ENCODE peak calls at places on chromosomes 2 and 18, in eight cellular contexts. E is neural progenitor cell, S is right lobe of liver, R is ovary, W is K562, K is OCI-LY7, M is bronchial epithelial cell, I is A549. Z is an unnamed sample.

GRCh38 chr2:127182626-127183458 is 37.3 kb downstream of the CYP27C1 start:
- DNase-seq in E (peak), S (no peak), R (no peak), W (no peak), I (no peak), M (no peak), K (no peak), Z (no peak)

GRCh38 chr2:161371869-161372268 is 44.2 kb upstream of the TBR1 start:
- DNase-seq in K (no peak), E (no peak), S (no peak), W (no peak), I (no peak), R (no peak), M (no peak), Z (no peak)

GRCh38 chr2:191566347-191566746 is 111.6 kb upstream of the NABP1 start:
- DNase-seq in R (no peak), K (peak), I (peak), S (peak), E (peak), W (peak), M (peak), Z (peak)

GRCh38 chr2:172442072-172442895 is 14.9 kb downstream of the ITGA6 start:
- DNase-seq in I (peak), W (no peak), R (no peak), E (peak), K (no peak), M (peak), S (no peak), Z (peak)

GRCh38 chr2:234960091-234961088 is 8.6 kb downstream of the SH3BP4 start:
- DNase-seq in R (no peak), I (no peak), K (no peak), M (no peak), E (peak), W (no peak), S (no peak), Z (peak)

GRCh38 chr18:58135806-58136331 is 91.8 kb downstream of the NEDD4L start:
- DNase-seq in M (peak), R (peak), S (no peak), I (peak), K (peak), E (peak), W (peak), Z (peak)

GRCh38 chr2:95329891-95330822 is 33.0 kb downstream of the KCNIP3 start:
- DNase-seq in M (no peak), W (no peak), R (no peak), S (no peak), K (no peak), E (no peak), I (no peak), Z (no peak)

GRCh38 chr2:19901201-19901457 is 654 bp downstream of the TTC32 start:
- DNase-seq in W (no peak), R (no peak), K (no peak), S (no peak), M (no peak), I (no peak), E (no peak), Z (no peak)

GRCh38 chr18:29147944-29148343 is 971.0 kb upstream of the CDH2 start:
- DNase-seq in I (peak), K (no peak), E (peak), R (no peak), M (peak), S (no peak), W (no peak), Z (peak)

GRCh38 chr2:179561702-179562101 is 297.1 kb upstream of the SESTD1 start:
- DNase-seq in I (no peak), S (no peak), E (no peak), R (no peak), K (no peak), M (no peak), W (no peak), Z (no peak)

GRCh38 chr18:3816601-3817363 is 366.8 kb downstream of the TGIF1 start:
- DNase-seq in R (no peak), S (no peak), K (no peak), M (peak), I (peak), W (no peak), E (no peak), Z (peak)

GRCh38 chr2:200121931-200122330 is 166.5 kb downstream of the MAIP1 start:
- DNase-seq in I (no peak), S (no peak), E (no peak), R (no peak), M (peak), K (no peak), W (no peak), Z (peak)

GRCh38 chr18:51275712-51276473 is 78.4 kb upstream of the MEX3C start:
- DNase-seq in R (peak), W (no peak), E (no peak), I (no peak), M (no peak), S (no peak), K (no peak), Z (peak)

GRCh38 chr2:102141915-102142828 is at the start of gene IL1R1:
- DNase-seq in I (peak), R (peak), W (peak), S (peak), M (peak), K (no peak), E (peak), Z (peak)

GRCh38 chr2:170123593-170123992 is 54.4 kb upstream of the MYO3B start:
- DNase-seq in E (no peak), I (peak), M (peak), W (no peak), K (no peak), R (no peak), S (no peak), Z (no peak)

GRCh38 chr2:64943387-64944150 is 45.6 kb upstream of the SLC1A4 start:
- DNase-seq in M (peak), W (no peak), E (no peak), S (peak), K (no peak), R (peak), I (peak), Z (peak)

GRCh38 chr2:232228332-232228731 is 150.2 kb upstream of the ALPP start:
- DNase-seq in E (no peak), I (no peak), W (no peak), M (peak), R (no peak), S (no peak), K (no peak), Z (no peak)

GRCh38 chr2:192029089-192029488 is 165.6 kb downstream of the TMEFF2 start:
- DNase-seq in R (no peak), S (no peak), W (peak), K (peak), E (peak), I (peak), M (peak), Z (peak)

GRCh38 chr2:181457121-181457740 is at the start of gene ITGA4:
- DNase-seq in R (peak), W (no peak), E (peak), K (peak), S (peak), I (peak), M (peak), Z (peak)

GRCh38 chr2:100750143-100750542 is 69.8 kb upstream of the NPAS2 start:
- DNase-seq in E (no peak), M (no peak), K (no peak), W (no peak), I (no peak), R (no peak), S (no peak), Z (no peak)

GRCh38 chr2:84741182-84741822 is 139.6 kb downstream of the TRABD2A start:
- DNase-seq in I (peak), E (peak), W (peak), M (peak), K (peak), S (no peak), R (no peak), Z (peak)

GRCh38 chr2:20353597-20353996 is 3.0 kb upstream of the PUM2 start:
- DNase-seq in K (no peak), M (peak), I (no peak), E (no peak), R (no peak), S (no peak), W (no peak), Z (no peak)

GRCh38 chr2:188079176-188079575 is 212.5 kb upstream of the GULP1 start:
- DNase-seq in R (no peak), M (no peak), E (no peak), I (no peak), K (no peak), S (no peak), W (no peak), Z (peak)

GRCh38 chr2:67782443-67782842 is 280.4 kb downstream of the C1D start:
- DNase-seq in K (no peak), W (no peak), S (no peak), R (no peak), M (no peak), I (no peak), E (no peak), Z (peak)

GRCh38 chr2:122100371-122101150 is 345.1 kb downstream of the TSN start:
- DNase-seq in S (no peak), E (no peak), R (no peak), I (no peak), M (no peak), K (no peak), W (no peak), Z (peak)

GRCh38 chr2:121529439-121530209 is 1.1 kb upstream of the RNU4ATAC start:
- DNase-seq in I (no peak), S (peak), E (peak), K (no peak), W (peak), M (no peak), R (no peak), Z (peak)

GRCh38 chr2:59874971-59875755 is 678.3 kb downstream of the BCL11A start:
- DNase-seq in I (no peak), M (no peak), E (peak), S (no peak), R (no peak), W (no peak), K (no peak), Z (no peak)

GRCh38 chr2:33873206-33873605 is 274.1 kb upstream of the FAM98A start:
- DNase-seq in M (no peak), R (no peak), E (no peak), S (no peak), K (no peak), W (no peak), I (no peak), Z (no peak)

GRCh38 chr18:13382990-13383821 is 164.6 kb downstream of the LDLRAD4 start:
- DNase-seq in S (no peak), R (no peak), K (no peak), W (no peak), I (no peak), M (no peak), E (no peak), Z (no peak)

GRCh38 chr2:7881456-7881855 is 800.4 kb upstream of the ID2 start:
- DNase-seq in S (no peak), M (no peak), I (no peak), R (no peak), W (no peak), K (peak), E (no peak), Z (no peak)

GRCh38 chr2:7497223-7497622 is 580.0 kb downstream of the RNF144A start:
- DNase-seq in W (no peak), S (no peak), E (no peak), M (no peak), R (no peak), K (no peak), I (no peak), Z (no peak)

GRCh38 chr2:184504252-184504651 is 94.1 kb upstream of the ZNF804A start:
- DNase-seq in W (no peak), M (no peak), E (no peak), R (no peak), I (no peak), K (no peak), S (no peak), Z (no peak)

GRCh38 chr18:78526275-78526674 is 453.3 kb upstream of the SALL3 start:
- DNase-seq in E (no peak), K (no peak), I (no peak), M (no peak), S (no peak), R (no peak), W (no peak), Z (no peak)

DNA sequence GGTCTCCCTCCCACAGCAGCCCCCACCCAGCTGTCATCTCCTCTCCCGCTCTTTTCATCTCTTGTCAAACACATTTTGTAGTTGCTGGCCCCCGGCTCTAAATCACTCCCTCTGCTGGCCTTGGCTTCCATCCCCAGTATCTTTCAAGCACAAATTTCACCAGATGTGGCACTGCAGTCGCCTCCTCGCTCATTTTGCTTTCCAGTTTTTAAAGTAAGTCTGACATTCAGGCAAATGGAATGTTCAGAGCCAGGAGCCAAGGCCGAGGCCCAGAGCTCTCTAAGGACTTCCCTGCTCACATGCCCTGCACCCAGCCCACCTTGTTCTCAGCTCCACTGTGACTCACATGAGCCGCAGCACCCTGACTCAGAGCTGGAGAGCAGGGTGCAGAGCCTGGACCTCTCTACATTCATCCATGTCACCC is 158.4 kb downstream of the GALNT14 start:
- DNase-seq in I (peak), K (no peak), W (no peak), E (peak), M (peak), R (peak), S (no peak), Z (peak)
- TF ChIP-seq CTCF in I (peak), K (no peak), W (peak), E (peak), M (peak), R (no peak), S (no peak), Z (peak)

GRCh38 chr2:74525717-74526648 is at the start of gene DQX1:
- DNase-seq in I (peak), R (no peak), K (peak), E (peak), M (peak), S (no peak), W (peak), Z (peak)
- H3K4me3 ChIP-seq in I (no peak), R (no peak), K (no peak), E (no peak), M (peak), S (no peak), W (no peak), Z (no peak)

DNA sequence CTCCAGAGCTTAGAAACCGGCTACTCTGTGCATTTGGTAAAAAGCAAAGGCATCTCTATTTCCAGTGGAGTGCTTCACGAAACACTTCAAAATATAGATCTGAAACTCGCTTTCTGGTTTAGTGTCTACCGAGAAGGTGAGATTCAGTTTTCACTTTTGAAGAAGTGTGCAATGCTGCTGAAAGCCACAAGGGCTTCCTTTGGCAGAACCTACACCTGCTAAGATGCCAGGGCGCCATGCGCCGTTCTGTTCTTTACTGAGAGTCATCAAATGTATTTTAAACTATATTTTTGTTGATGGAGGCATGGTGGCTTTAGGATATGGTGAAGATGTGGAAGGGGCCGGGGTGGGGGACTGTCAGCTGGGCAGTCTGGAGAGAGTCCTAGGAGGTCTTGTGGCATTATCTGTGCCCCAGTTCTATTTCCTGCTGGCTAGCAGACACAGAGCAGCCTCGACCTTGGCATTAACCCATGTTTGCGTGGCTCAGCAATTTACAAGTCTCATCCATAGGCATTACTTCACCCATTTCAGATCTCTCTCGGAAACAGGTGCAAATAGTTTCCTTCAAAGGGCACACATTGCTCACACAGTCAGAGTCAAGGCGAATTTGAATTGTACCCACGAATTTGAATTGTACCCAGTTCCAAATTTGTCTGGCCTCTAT is 46.7 kb upstream of the KCNF1 start:
- DNase-seq in S (no peak), W (no peak), K (peak), E (no peak), I (no peak), R (no peak), M (no peak), Z (no peak)
- TF ChIP-seq CTCF in S (no peak), W (no peak), K (peak), E (peak), I (no peak), R (no peak), M (peak), Z (peak)

GRCh38 chr18:24396082-24396623 is 1.5 kb downstream of the OSBPL1A start:
- DNase-seq in I (no peak), M (no peak), K (no peak), S (no peak), E (no peak), W (no peak), R (no peak), Z (peak)

GRCh38 chr18:24398515-24398914 is 891 bp upstream of the OSBPL1A start:
- DNase-seq in I (no peak), W (no peak), R (no peak), S (no peak), K (no peak), E (peak), M (peak), Z (peak)

GRCh38 chr18:24397131-24397693 is 412 bp downstream of the OSBPL1A start:
- DNase-seq in I (peak), W (no peak), M (peak), S (peak), E (peak), R (no peak), K (peak), Z (peak)

GRCh38 chr18:24397694-24398365 is at the start of gene OSBPL1A:
- DNase-seq in I (peak), S (peak), E (peak), R (peak), W (peak), K (peak), M (peak), Z (peak)

DNA sequence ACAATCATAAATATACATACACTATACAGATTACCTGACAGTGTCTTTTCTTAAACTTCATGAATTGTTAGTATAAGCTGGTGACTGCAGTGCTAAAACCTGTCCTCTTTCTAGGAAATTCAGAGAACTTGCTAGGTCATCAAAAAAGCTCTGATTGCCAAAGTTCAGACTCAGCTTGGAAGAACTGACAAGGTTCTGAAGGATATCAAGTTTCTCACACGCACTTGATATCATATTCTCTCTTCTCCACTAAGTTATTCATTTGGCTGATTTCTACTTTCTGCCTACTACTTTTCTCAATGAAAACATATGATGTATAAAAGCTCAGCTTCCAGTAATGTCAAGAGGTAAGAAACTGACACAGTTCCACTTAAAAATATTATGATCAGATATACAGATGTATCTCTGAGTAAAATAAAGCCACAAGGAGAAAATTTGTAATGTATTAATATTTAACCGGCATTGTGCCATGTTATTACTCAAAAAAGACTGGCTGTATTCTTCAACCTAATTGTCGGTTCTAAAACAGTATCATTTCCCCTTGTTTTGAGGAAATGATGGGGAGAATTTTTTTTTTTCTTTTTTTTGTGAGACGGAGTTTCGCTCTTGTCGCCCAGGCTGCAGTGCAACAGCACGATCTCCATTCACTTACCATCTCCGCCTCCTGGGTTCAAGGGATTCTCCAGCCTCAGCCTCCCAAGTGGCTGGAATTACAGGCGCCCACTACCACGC is 2.4 kb downstream of the OSBPL1A start:
- DNase-seq in M (peak), E (no peak), K (no peak), W (no peak), I (no peak), R (no peak), S (no peak), Z (peak)
- H3K4me3 ChIP-seq in M (no peak), E (no peak), K (no peak), W (no peak), I (no peak), R (no peak), S (no peak), Z (no peak)

GRCh38 chr2:152418688-152419087 is 83.7 kb downstream of the FMNL2 start:
- DNase-seq in I (no peak), R (no peak), M (peak), W (no peak), S (peak), K (no peak), E (no peak), Z (peak)
- TF ChIP-seq CTCF in I (no peak), R (no peak), M (no peak), W (no peak), S (no peak), K (no peak), E (no peak), Z (no peak)

GRCh38 chr2:2175381-2176090 is 155.5 kb downstream of the MYT1L start:
- DNase-seq in S (no peak), R (no peak), I (no peak), M (no peak), W (no peak), K (no peak), E (peak), Z (no peak)

GRCh38 chr2:2172516-2172915 is 158.6 kb downstream of the MYT1L start:
- DNase-seq in M (no peak), K (no peak), S (no peak), I (no peak), E (no peak), W (no peak), R (no peak), Z (no peak)

GRCh38 chr2:2170861-2171260 is 160.2 kb downstream of the MYT1L start:
- DNase-seq in R (no peak), W (no peak), K (no peak), E (no peak), S (no peak), I (no peak), M (no peak), Z (no peak)

GRCh38 chr2:2174956-2175355 is 156.1 kb downstream of the MYT1L start:
- DNase-seq in R (no peak), S (no peak), I (no peak), W (no peak), K (no peak), M (no peak), E (no peak), Z (no peak)

GRCh38 chr2:2173633-2174032 is 157.4 kb downstream of the MYT1L start:
- DNase-seq in R (no peak), S (no peak), E (no peak), W (no peak), M (no peak), K (no peak), I (no peak), Z (no peak)
- H3K4me3 ChIP-seq in R (no peak), S (no peak), E (no peak), W (no peak), M (no peak), K (no peak), I (no peak), Z (no peak)

GRCh38 chr18:832085-832681 is 20.1 kb upstream of the YES1 start:
- DNase-seq in K (no peak), M (no peak), I (peak), W (peak), S (peak), R (no peak), E (peak), Z (no peak)
- TF ChIP-seq CTCF in K (no peak), M (no peak), I (peak), W (peak), S (peak), R (no peak), E (no peak), Z (no peak)

Z was measured in fibroblast of mammary gland.